ENCODE peak calls at places on chromosomes 2 and 18, in ten cellular contexts. O is neural crest cell, A is cardiac fibroblast, I is colonic mucosa, R is GM12865, F is AG04450, M is uterus, C is GM12864, D is lung, Y is GM06990. G is an unnamed sample.

GRCh38 chr18:54679318-54680149 is 88.5 kb downstream of the DYNAP start:
- DNase-seq in O (no peak), A (peak; percentile 89), I (peak; percentile 25), R (peak; percentile 38), F (peak; percentile 61), M (no peak), C (no peak), D (no peak), Y (peak; percentile 2), G (no peak)

GRCh38 chr2:65130440-65131175 is 702 bp upstream of the RAB1A start:
- DNase-seq in O (no peak), A (no peak), I (no peak), R (no peak), F (no peak), M (no peak), C (peak; percentile 15), D (no peak), Y (no peak), G (no peak)

GRCh38 chr2:133123912-133124311 is 444.4 kb downstream of the NCKAP5 start:
- DNase-seq in O (no peak), A (no peak), I (no peak), R (no peak), F (no peak), M (no peak), C (no peak), D (no peak), Y (no peak), G (no peak)

GRCh38 chr2:40129725-40130124 is 322.2 kb downstream of the SLC8A1 start:
- DNase-seq in O (no peak), A (no peak), I (no peak), R (no peak), F (no peak), M (no peak), C (no peak), D (no peak), Y (no peak), G (no peak)

GRCh38 chr18:72329533-72329932 is 214.6 kb downstream of the CBLN2 start:
- DNase-seq in O (no peak), A (no peak), I (no peak), R (no peak), F (no peak), M (no peak), C (no peak), D (no peak), Y (no peak), G (no peak)

GRCh38 chr2:231532189-231533035 is 2.2 kb upstream of the NMUR1 start:
- DNase-seq in O (no peak), A (no peak), I (no peak), R (no peak), F (no peak), M (no peak), C (no peak), D (no peak), Y (no peak), G (no peak)

GRCh38 chr18:79826966-79827365 is 29.2 kb downstream of the KCNG2 start:
- DNase-seq in O (no peak), A (no peak), I (no peak), R (no peak), F (no peak), M (no peak), C (no peak), D (peak; percentile 26), Y (no peak), G (no peak)

GRCh38 chr2:72263781-72264060 is 116.1 kb upstream of the CYP26B1 start:
- DNase-seq in O (no peak), A (no peak), I (no peak), R (no peak), F (no peak), M (no peak), C (no peak), D (no peak), Y (no peak), G (no peak)

GRCh38 chr18:75157851-75158250 is 51.1 kb downstream of the PTGR3 start:
- DNase-seq in O (no peak), A (no peak), I (no peak), R (no peak), F (no peak), M (no peak), C (no peak), D (no peak), Y (no peak), G (no peak)

GRCh38 chr18:22094375-22094767 is 75.0 kb upstream of the GATA6 start:
- DNase-seq in O (no peak), A (no peak), I (no peak), R (no peak), F (no peak), M (no peak), C (no peak), D (no peak), Y (no peak), G (no peak)

DNA sequence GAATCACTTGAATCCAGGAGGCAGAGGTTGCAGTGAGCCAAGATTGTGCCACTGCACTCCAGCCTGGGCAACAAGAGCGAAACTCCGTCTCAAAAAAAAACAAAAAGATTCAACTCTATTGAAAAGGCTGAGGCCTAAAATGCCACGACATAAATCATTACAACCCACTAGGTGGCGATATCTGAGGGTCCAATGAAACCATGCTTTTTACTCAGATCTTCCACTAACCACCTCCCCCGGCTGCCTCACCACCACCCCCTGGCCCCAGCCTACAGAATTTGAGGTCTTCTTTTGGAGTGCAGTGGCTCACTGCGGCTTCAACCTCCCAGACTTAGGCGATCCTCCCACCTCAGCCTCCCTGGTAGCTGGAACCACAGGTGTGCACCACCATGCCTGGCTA is 57.5 kb downstream of the AP1S3 start:
- DNase-seq in O (peak; percentile 14), A (peak; percentile 59), I (peak; percentile 29), R (peak; percentile 79), F (no peak), M (no peak), C (peak; percentile 53), D (no peak), Y (peak; percentile 59), G (peak; percentile 20)
- TF ChIP-seq CTCF in O (peak; percentile 51), A (peak; percentile 49), I (peak; percentile 20), R (peak; percentile 42), F (peak; percentile 30), M (no peak), C (peak; percentile 55), D (peak; percentile 14), Y (peak; percentile 47), G (peak; percentile 56)

GRCh38 chr2:222751238-222751637 is 79.8 kb downstream of the MOGAT1 start:
- DNase-seq in O (no peak), A (no peak), I (no peak), R (peak; percentile 16), F (no peak), M (no peak), C (no peak), D (no peak), Y (no peak), G (no peak)

GRCh38 chr2:222753251-222753824 is 81.9 kb downstream of the MOGAT1 start:
- DNase-seq in O (no peak), A (peak; percentile 52), I (no peak), R (no peak), F (no peak), M (no peak), C (no peak), D (no peak), Y (no peak), G (no peak)

GRCh38 chr2:222752731-222753130 is 81.3 kb downstream of the MOGAT1 start:
- DNase-seq in O (no peak), A (no peak), I (no peak), R (no peak), F (no peak), M (no peak), C (no peak), D (no peak), Y (no peak), G (no peak)

GRCh38 chr2:222750533-222750932 is 79.1 kb downstream of the MOGAT1 start:
- DNase-seq in O (no peak), A (no peak), I (no peak), R (no peak), F (no peak), M (no peak), C (no peak), D (no peak), Y (no peak), G (no peak)

DNA sequence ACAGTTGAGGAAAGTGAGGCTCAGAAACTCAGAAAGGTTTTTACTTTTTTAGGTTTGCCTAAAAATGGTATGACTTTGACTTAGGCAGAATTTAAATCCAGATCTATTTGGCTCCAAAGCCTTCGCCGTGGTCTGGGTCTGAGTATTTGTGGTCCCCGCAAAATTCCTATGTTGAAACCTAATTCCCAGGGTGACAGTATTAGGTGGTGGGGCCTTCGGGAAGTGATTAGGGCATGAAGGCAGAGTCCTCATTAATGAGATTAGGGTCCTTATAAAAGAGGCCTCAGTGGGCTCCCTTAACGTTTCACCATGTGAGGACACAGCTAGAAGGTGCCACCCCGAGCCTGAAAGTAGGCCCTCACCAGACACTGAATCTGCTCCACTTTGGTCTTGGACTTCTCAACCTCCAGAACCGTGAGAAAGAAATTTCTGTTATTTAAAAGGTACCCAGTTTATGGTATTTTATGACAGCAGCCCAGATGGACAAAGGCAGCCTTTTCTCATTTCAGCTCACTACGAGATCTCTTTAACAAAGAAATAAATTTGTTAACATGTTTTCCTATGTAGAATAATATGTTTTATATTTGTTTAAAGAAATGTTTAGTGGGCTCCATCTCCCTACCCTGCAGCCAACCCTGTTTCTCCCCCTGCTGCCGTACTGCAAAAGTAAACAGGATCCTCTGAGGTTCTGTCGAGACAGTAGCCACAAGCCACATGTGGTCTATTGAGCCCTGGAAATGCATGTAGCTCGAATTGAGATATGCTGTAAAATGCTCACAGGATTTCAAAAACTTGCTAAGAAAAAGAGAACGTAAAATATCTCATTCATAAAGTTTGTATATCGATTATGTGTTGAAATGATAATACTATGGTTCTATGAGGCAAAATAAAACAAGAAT is 80.6 kb downstream of the MOGAT1 start:
- DNase-seq in O (no peak), A (no peak), I (no peak), R (no peak), F (no peak), M (no peak), C (no peak), D (no peak), Y (no peak), G (no peak)
- TF ChIP-seq CTCF in O (no peak), A (no peak), I (no peak), R (no peak), F (no peak), M (no peak), C (no peak), D (no peak), Y (no peak), G (no peak)

DNA sequence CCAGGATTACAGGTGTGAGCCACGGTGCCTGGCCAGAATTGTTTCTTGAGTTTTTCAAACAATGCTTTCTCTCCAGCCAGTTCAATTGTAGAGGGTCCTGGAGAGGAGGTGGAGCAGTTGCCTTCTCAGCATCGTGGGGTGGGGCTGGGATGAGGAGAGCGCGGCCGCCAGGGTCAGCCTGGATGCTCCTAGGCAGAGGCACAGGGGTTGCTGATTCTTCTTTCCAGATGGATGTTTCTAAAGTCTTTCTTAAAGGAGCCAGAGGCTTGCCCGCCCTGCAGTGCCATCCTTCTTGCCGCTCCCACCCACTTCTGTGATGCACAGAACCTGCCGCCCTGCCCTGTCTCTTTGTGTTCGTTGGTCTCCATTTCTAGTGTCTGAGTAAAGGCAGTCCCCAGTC is 61.1 kb downstream of the AGAP1 start:
- DNase-seq in O (no peak), A (no peak), I (no peak), R (no peak), F (no peak), M (no peak), C (no peak), D (no peak), Y (no peak), G (no peak)
- TF ChIP-seq CTCF in O (no peak), A (no peak), I (no peak), R (no peak), F (no peak), M (no peak), C (no peak), D (no peak), Y (no peak), G (no peak)

GRCh38 chr2:224887159-224887558 is 155.1 kb downstream of the DOCK10 start:
- DNase-seq in O (no peak), A (peak; percentile 49), I (no peak), R (peak; percentile 23), F (no peak), M (no peak), C (no peak), D (no peak), Y (no peak), G (no peak)
- TF ChIP-seq CTCF in O (no peak), A (peak; percentile 42), I (no peak), R (peak; percentile 21), F (no peak), M (no peak), C (peak; percentile 34), D (no peak), Y (peak; percentile 33), G (no peak)

G was measured in endothelial cell.